ENCODE peak calls at places on chromosomes 2 and 18, in nine cellular contexts. One of them, this sample, is unnamed.

GRCh38 chr2:174344716-174345472 is 10.1 kb downstream of the SP9 start:
- DNase-seq in A549: peak
- DNase-seq in tibial artery: no peak
- DNase-seq in HCT116: peak
- DNase-seq in IMR-90: peak
- DNase-seq in heart left ventricle: no peak
- DNase-seq in astrocyte: peak
- DNase-seq in cardiac muscle cell: no peak
- DNase-seq in AG04450: no peak
- DNase-seq in this sample: no peak

GRCh38 chr2:209495855-209496585 is 72.2 kb downstream of the MAP2 start:
- DNase-seq in A549: peak
- DNase-seq in tibial artery: no peak
- DNase-seq in HCT116: peak
- DNase-seq in IMR-90: peak
- DNase-seq in heart left ventricle: peak
- DNase-seq in astrocyte: peak
- DNase-seq in cardiac muscle cell: no peak
- DNase-seq in AG04450: peak
- DNase-seq in this sample: no peak

GRCh38 chr2:132542953-132543569 is 126.5 kb downstream of the GPR39 start:
- DNase-seq in A549: peak
- DNase-seq in tibial artery: no peak
- DNase-seq in HCT116: no peak
- DNase-seq in IMR-90: peak
- DNase-seq in heart left ventricle: no peak
- DNase-seq in astrocyte: no peak
- DNase-seq in cardiac muscle cell: no peak
- DNase-seq in AG04450: no peak
- DNase-seq in this sample: no peak

GRCh38 chr2:236658974-236659757 is 89.5 kb downstream of the ACKR3 start:
- DNase-seq in A549: no peak
- DNase-seq in tibial artery: peak
- DNase-seq in HCT116: no peak
- DNase-seq in IMR-90: no peak
- DNase-seq in heart left ventricle: peak
- DNase-seq in astrocyte: no peak
- DNase-seq in cardiac muscle cell: no peak
- DNase-seq in AG04450: no peak
- DNase-seq in this sample: no peak

GRCh38 chr18:26082475-26082874 is 7.9 kb downstream of the SS18 start:
- DNase-seq in A549: no peak
- DNase-seq in tibial artery: no peak
- DNase-seq in HCT116: no peak
- DNase-seq in IMR-90: peak
- DNase-seq in heart left ventricle: no peak
- DNase-seq in astrocyte: peak
- DNase-seq in cardiac muscle cell: no peak
- DNase-seq in AG04450: peak
- DNase-seq in this sample: no peak

GRCh38 chr2:8312861-8313768 is 368.7 kb upstream of the ID2 start:
- DNase-seq in A549: peak
- DNase-seq in tibial artery: no peak
- DNase-seq in HCT116: peak
- DNase-seq in IMR-90: peak
- DNase-seq in heart left ventricle: no peak
- DNase-seq in astrocyte: peak
- DNase-seq in cardiac muscle cell: no peak
- DNase-seq in AG04450: no peak
- DNase-seq in this sample: no peak

GRCh38 chr18:28735731-28736130 is 558.8 kb upstream of the CDH2 start:
- DNase-seq in A549: peak
- DNase-seq in tibial artery: no peak
- DNase-seq in HCT116: no peak
- DNase-seq in IMR-90: peak
- DNase-seq in heart left ventricle: no peak
- DNase-seq in astrocyte: peak
- DNase-seq in cardiac muscle cell: no peak
- DNase-seq in AG04450: no peak
- DNase-seq in this sample: no peak

GRCh38 chr2:238864207-238865014 is 16.5 kb downstream of the TWIST2 start:
- DNase-seq in A549: peak
- DNase-seq in tibial artery: peak
- DNase-seq in HCT116: peak
- DNase-seq in IMR-90: peak
- DNase-seq in heart left ventricle: peak
- DNase-seq in astrocyte: peak
- DNase-seq in cardiac muscle cell: no peak
- DNase-seq in AG04450: peak
- DNase-seq in this sample: peak

GRCh38 chr2:202327887-202328286 is 48.2 kb upstream of the BMPR2 start:
- DNase-seq in A549: no peak
- DNase-seq in tibial artery: no peak
- DNase-seq in HCT116: no peak
- DNase-seq in IMR-90: no peak
- DNase-seq in heart left ventricle: no peak
- DNase-seq in astrocyte: no peak
- DNase-seq in cardiac muscle cell: peak
- DNase-seq in AG04450: no peak
- DNase-seq in this sample: no peak

GRCh38 chr2:74835831-74836674 is 2.1 kb downstream of the HK2 start:
- DNase-seq in A549: peak
- DNase-seq in tibial artery: no peak
- DNase-seq in HCT116: peak
- DNase-seq in IMR-90: peak
- DNase-seq in heart left ventricle: no peak
- DNase-seq in astrocyte: peak
- DNase-seq in cardiac muscle cell: peak
- DNase-seq in AG04450: no peak
- DNase-seq in this sample: no peak

GRCh38 chr2:31429040-31429439 is 14.5 kb upstream of the XDH start:
- DNase-seq in A549: no peak
- DNase-seq in tibial artery: no peak
- DNase-seq in HCT116: no peak
- DNase-seq in IMR-90: no peak
- DNase-seq in heart left ventricle: no peak
- DNase-seq in astrocyte: no peak
- DNase-seq in cardiac muscle cell: no peak
- DNase-seq in AG04450: no peak
- DNase-seq in this sample: no peak

GRCh38 chr2:220783651-220784050 is 788.5 kb downstream of the EPHA4 start:
- DNase-seq in A549: no peak
- DNase-seq in tibial artery: no peak
- DNase-seq in HCT116: no peak
- DNase-seq in IMR-90: no peak
- DNase-seq in heart left ventricle: no peak
- DNase-seq in astrocyte: peak
- DNase-seq in cardiac muscle cell: no peak
- DNase-seq in AG04450: no peak
- DNase-seq in this sample: no peak

DNA sequence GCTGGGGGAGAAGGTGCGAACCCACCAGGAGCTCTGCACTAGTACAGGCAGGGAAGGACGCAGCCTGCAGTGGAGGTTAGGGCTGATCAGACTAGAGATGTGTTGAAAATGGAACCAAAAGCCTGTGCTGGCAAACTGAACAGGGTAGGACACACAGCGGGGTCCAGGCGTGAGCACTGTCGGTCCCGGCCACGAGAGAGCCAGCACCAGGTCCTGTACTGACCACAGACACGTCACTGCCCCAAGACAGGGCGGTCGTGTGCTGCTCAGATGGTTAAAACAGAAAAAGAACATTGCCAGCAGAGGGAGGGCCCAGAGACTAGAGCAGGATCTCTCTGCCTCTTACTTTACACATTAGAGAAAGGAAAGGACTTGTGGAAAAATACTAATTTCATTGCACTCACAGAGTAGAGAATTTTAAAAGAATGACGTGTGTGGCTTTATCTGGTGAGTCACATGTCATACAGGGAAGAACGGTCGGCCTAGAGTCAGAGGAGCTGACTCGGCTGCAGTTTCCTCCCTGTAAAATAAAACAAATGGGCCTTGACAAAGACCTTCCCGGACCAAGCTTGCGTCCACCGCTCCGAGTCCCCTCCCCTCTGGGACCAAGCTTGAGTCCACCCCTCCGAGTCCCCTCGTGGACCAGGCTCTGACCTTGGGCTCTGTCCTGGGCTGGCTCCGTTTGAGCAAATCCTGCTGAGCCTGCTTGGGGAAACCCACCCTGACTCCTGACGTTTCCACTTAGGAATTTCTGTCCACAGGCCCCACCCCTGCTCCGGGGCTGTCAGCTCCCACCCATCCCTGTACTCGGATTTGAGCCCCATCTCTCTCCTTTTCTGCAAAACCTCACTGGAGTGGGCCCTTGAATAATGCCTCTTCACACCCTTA is 16.7 kb upstream of the ADI1 start:
- DNase-seq in A549: peak
- DNase-seq in tibial artery: peak
- DNase-seq in HCT116: peak
- DNase-seq in IMR-90: peak
- DNase-seq in heart left ventricle: peak
- DNase-seq in astrocyte: peak
- DNase-seq in cardiac muscle cell: no peak
- DNase-seq in AG04450: peak
- DNase-seq in this sample: peak
- H3K27ac ChIP-seq in A549: peak
- H3K27ac ChIP-seq in tibial artery: peak
- H3K27ac ChIP-seq in HCT116: peak
- H3K27ac ChIP-seq in IMR-90: peak
- H3K27ac ChIP-seq in heart left ventricle: peak
- H3K27ac ChIP-seq in astrocyte: peak
- H3K27ac ChIP-seq in cardiac muscle cell: peak
- H3K27ac ChIP-seq in AG04450: peak
- H3K27ac ChIP-seq in this sample: peak

DNA sequence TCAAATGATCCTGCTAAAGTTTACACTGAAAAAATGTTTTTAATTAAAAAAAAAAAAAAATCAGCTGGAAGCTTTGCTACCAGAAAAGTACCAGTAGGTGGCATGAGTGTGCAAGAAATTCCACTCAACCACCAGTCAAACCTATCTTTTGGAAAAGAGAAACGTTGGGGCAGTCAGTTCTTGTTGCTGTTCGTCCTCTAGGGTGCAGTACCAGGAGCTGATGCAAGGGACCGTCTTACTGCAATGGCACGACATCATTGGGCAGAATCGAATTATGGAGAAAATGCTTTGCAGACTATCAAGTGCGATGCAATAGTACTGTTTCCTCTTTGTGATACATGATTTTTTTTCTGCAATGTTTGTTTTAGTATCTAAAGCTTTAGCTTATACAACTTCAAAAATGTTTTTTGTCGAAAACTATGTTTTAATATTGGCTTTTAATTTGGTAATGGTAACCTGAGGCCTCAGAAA is 18.3 kb downstream of the YPEL5 start:
- DNase-seq in A549: peak
- DNase-seq in tibial artery: peak
- DNase-seq in HCT116: peak
- DNase-seq in IMR-90: peak
- DNase-seq in heart left ventricle: peak
- DNase-seq in astrocyte: peak
- DNase-seq in cardiac muscle cell: peak
- DNase-seq in AG04450: peak
- DNase-seq in this sample: no peak
- H3K4me3 ChIP-seq in A549: no peak
- H3K4me3 ChIP-seq in tibial artery: no peak
- H3K4me3 ChIP-seq in HCT116: no peak
- H3K4me3 ChIP-seq in IMR-90: no peak
- H3K4me3 ChIP-seq in heart left ventricle: no peak
- H3K4me3 ChIP-seq in astrocyte: no peak
- H3K4me3 ChIP-seq in cardiac muscle cell: no peak
- H3K4me3 ChIP-seq in AG04450: no peak
- H3K4me3 ChIP-seq in this sample: no peak

GRCh38 chr2:241224068-241224850 is 35.8 kb downstream of the ANO7 start:
- DNase-seq in A549: no peak
- DNase-seq in tibial artery: no peak
- DNase-seq in HCT116: no peak
- DNase-seq in IMR-90: peak
- DNase-seq in heart left ventricle: peak
- DNase-seq in astrocyte: peak
- DNase-seq in cardiac muscle cell: no peak
- DNase-seq in AG04450: no peak
- DNase-seq in this sample: peak
- H3K27ac ChIP-seq in A549: no peak
- H3K27ac ChIP-seq in tibial artery: no peak
- H3K27ac ChIP-seq in HCT116: peak
- H3K27ac ChIP-seq in IMR-90: no peak
- H3K27ac ChIP-seq in heart left ventricle: no peak
- H3K27ac ChIP-seq in astrocyte: no peak
- H3K27ac ChIP-seq in cardiac muscle cell: no peak
- H3K27ac ChIP-seq in AG04450: no peak
- H3K27ac ChIP-seq in this sample: peak

DNA sequence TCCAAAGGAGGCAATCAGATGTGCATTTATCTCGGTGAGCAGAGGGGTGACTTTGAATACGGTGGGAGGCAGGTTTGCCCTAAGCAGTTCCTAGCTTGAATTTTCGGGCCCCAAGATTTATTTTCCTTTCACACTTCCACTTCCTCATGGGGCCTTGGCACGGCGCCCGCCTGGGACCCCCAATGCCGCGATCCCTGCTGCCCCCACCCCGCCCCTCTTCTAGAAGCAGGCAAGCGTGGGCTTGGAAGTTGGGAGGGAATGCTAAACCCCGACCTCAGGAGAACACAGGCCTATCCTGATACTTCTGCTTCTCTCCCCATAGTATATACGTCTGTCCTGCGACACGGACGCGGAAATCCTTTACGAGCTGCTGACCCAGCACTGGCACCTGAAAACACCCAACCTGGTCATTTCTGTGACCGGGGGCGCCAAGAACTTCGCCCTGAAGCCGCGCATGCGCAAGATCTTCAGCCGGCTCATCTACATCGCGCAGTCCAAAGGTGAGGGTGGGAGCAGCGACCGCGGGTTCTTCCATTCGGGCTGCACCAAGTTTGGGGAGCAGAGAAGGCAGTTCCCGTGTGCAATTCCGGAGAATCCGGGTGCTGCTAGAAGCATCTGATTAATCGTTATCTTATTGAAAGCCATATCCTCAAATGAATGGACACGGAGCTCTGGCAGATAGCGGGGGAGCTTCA is 21.6 kb downstream of the TRPM8 start:
- DNase-seq in A549: no peak
- DNase-seq in tibial artery: no peak
- DNase-seq in HCT116: no peak
- DNase-seq in IMR-90: no peak
- DNase-seq in heart left ventricle: no peak
- DNase-seq in astrocyte: no peak
- DNase-seq in cardiac muscle cell: peak
- DNase-seq in AG04450: no peak
- DNase-seq in this sample: no peak
- H3K4me3 ChIP-seq in A549: no peak
- H3K4me3 ChIP-seq in tibial artery: no peak
- H3K4me3 ChIP-seq in HCT116: no peak
- H3K4me3 ChIP-seq in IMR-90: no peak
- H3K4me3 ChIP-seq in heart left ventricle: no peak
- H3K4me3 ChIP-seq in astrocyte: peak
- H3K4me3 ChIP-seq in cardiac muscle cell: no peak
- H3K4me3 ChIP-seq in AG04450: peak
- H3K4me3 ChIP-seq in this sample: peak